ENCODE peak calls at places on chromosome 17, in five cellular contexts. W is fibroblast of lung, O is PC-9, N is tibial nerve, B is GM10248. V is an unnamed sample.

GRCh38 chr17:79926308-79927135 is 87.3 kb upstream of the CBX4 start:
- DNase-seq in W (no peak), O (no peak), N (no peak), B (no peak), V (no peak)

GRCh38 chr17:76335716-76336381 is 17.9 kb downstream of the PRPSAP1 start:
- DNase-seq in W (no peak), O (no peak), N (no peak), B (no peak), V (no peak)

GRCh38 chr17:1200440-1200839 is 20.7 kb upstream of the ABR start:
- DNase-seq in W (no peak), O (no peak), N (no peak), B (no peak), V (no peak)

GRCh38 chr17:27352481-27353460 is 58.9 kb downstream of the WSB1 start:
- DNase-seq in W (peak; percentile 54), O (no peak), N (no peak), B (no peak), V (no peak)

GRCh38 chr17:57782642-57783337 is 37.7 kb upstream of the CCDC182 start:
- DNase-seq in W (no peak), O (no peak), N (no peak), B (no peak), V (no peak)

GRCh38 chr17:57679906-57680695 is 65.0 kb downstream of the CCDC182 start:
- DNase-seq in W (no peak), O (no peak), N (no peak), B (no peak), V (no peak)

GRCh38 chr17:57577751-57578607 is 167.1 kb downstream of the CCDC182 start:
- DNase-seq in W (peak; percentile 84), O (no peak), N (peak; percentile 55), B (no peak), V (no peak)

GRCh38 chr17:60610481-60610880 is 10.5 kb downstream of the PPM1D start:
- DNase-seq in W (peak; percentile 72), O (no peak), N (no peak), B (no peak), V (no peak)

GRCh38 chr17:77076046-77076882 is 64.5 kb upstream of the SEC14L1 start:
- DNase-seq in W (no peak), O (no peak), N (no peak), B (no peak), V (no peak)

GRCh38 chr17:40530988-40531971 is 29.9 kb upstream of the TNS4 start:
- DNase-seq in W (no peak), O (no peak), N (no peak), B (peak; percentile 51), V (no peak)

GRCh38 chr17:58120195-58120822 is 27.9 kb upstream of the OR4D1 start:
- DNase-seq in W (peak; percentile 70), O (peak; percentile 24), N (peak; percentile 58), B (peak; percentile 47), V (peak; percentile 32)

GRCh38 chr17:68595496-68595895 is 5.7 kb downstream of the FAM20A start:
- DNase-seq in W (no peak), O (no peak), N (peak; percentile 67), B (no peak), V (no peak)

GRCh38 chr17:37500378-37500777 is 10.7 kb downstream of the DUSP14 start:
- DNase-seq in W (no peak), O (no peak), N (no peak), B (no peak), V (no peak)

GRCh38 chr17:35748323-35748960 is 4.6 kb downstream of the GAS2L2 start:
- DNase-seq in W (no peak), O (peak; percentile 53), N (no peak), B (no peak), V (no peak)

GRCh38 chr17:16994626-16995025 is 22.7 kb upstream of the TNFRSF13B start:
- DNase-seq in W (no peak), O (no peak), N (no peak), B (no peak), V (no peak)

GRCh38 chr17:71500761-71501555 is 619.9 kb upstream of the SOX9 start:
- DNase-seq in W (no peak), O (no peak), N (no peak), B (no peak), V (no peak)

GRCh38 chr17:1056761-1057160 is 59.8 kb downstream of the TIMM22 start:
- DNase-seq in W (no peak), O (no peak), N (no peak), B (no peak), V (no peak)

GRCh38 chr17:59056857-59057256 is 49.8 kb downstream of the TRIM37 start:
- DNase-seq in W (no peak), O (no peak), N (no peak), B (no peak), V (no peak)

GRCh38 chr17:4709794-4710692 is at the start of gene ARRB2:
- DNase-seq in W (peak; percentile 98), O (peak; percentile 99), N (peak; percentile 90), B (peak; percentile 98), V (peak; percentile 87)

GRCh38 chr17:17971431-17972125 is 622 bp downstream of the TOM1L2 start:
- DNase-seq in W (no peak), O (peak; percentile 63), N (peak; percentile 13), B (no peak), V (no peak)

GRCh38 chr17:6815775-6816174 is 15.8 kb downstream of the TEKT1 start:
- DNase-seq in W (no peak), O (no peak), N (no peak), B (no peak), V (no peak)

GRCh38 chr17:79042421-79043190 is 18.6 kb downstream of the C1QTNF1 start:
- DNase-seq in W (peak; percentile 62), O (peak; percentile 76), N (peak; percentile 74), B (peak; percentile 68), V (no peak)

GRCh38 chr17:8630227-8630801 is at the start of gene MYH10:
- DNase-seq in W (no peak), O (no peak), N (no peak), B (no peak), V (no peak)

GRCh38 chr17:1484060-1484535 is 8.4 kb downstream of the MYO1C start:
- DNase-seq in W (no peak), O (no peak), N (no peak), B (no peak), V (no peak)

GRCh38 chr17:65092262-65092661 is 35.7 kb upstream of the GNA13 start:
- DNase-seq in W (peak; percentile 28), O (no peak), N (no peak), B (no peak), V (no peak)

GRCh38 chr17:54867634-54868033 is 33.0 kb upstream of the TOM1L1 start:
- DNase-seq in W (no peak), O (no peak), N (no peak), B (no peak), V (no peak)

GRCh38 chr17:40122944-40123810 is 1.4 kb downstream of the MSL1 start:
- DNase-seq in W (peak; percentile 45), O (peak; percentile 40), N (peak; percentile 26), B (peak; percentile 66), V (no peak)

GRCh38 chr17:4948997-4949320 is 629 bp upstream of the PFN1 start:
- DNase-seq in W (peak; percentile 89), O (peak; percentile 92), N (no peak), B (peak; percentile 86), V (no peak)

DNA sequence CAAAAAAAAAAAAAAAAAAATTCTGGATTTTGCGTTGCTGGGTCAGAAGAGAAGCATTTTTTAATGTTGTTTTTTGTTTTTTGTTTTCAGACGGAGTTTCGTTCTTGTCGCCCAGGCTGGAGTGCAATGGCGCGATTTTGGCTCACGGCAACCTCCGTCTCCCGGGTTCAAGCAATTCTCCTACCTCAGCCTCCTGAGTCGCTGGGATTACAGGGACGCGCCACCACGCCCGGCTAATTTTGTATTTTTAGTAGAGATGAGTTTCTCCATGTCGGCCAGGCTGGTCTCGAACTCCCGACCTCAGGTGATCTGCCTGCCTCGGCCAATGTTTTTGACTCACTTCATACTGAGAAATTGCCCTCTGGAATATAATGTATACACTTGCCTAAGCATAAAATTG is 11.0 kb upstream of the PAFAH1B1 start:
- DNase-seq in W (no peak), O (no peak), N (no peak), B (no peak), V (no peak)
- TF ChIP-seq CTCF in W (no peak), O (no peak), N (no peak), B (no peak), V (no peak)

GRCh38 chr17:63435681-63436522 is 10.2 kb downstream of the CYB561 start:
- DNase-seq in W (no peak), O (peak; percentile 51), N (no peak), B (no peak), V (no peak)
- TF ChIP-seq CTCF in W (no peak), O (no peak), N (no peak), B (no peak), V (no peak)

GRCh38 chr17:74137416-74137815 is 66.1 kb upstream of the RPL38 start:
- DNase-seq in W (no peak), O (no peak), N (no peak), B (no peak), V (no peak)

GRCh38 chr17:74135391-74136167 is 67.9 kb upstream of the RPL38 start:
- DNase-seq in W (no peak), O (no peak), N (no peak), B (no peak), V (no peak)

GRCh38 chr17:74132354-74132753 is 71.1 kb upstream of the RPL38 start:
- DNase-seq in W (no peak), O (peak; percentile 3), N (no peak), B (no peak), V (no peak)

GRCh38 chr17:74133726-74134125 is 69.8 kb upstream of the RPL38 start:
- DNase-seq in W (no peak), O (no peak), N (no peak), B (no peak), V (no peak)

DNA sequence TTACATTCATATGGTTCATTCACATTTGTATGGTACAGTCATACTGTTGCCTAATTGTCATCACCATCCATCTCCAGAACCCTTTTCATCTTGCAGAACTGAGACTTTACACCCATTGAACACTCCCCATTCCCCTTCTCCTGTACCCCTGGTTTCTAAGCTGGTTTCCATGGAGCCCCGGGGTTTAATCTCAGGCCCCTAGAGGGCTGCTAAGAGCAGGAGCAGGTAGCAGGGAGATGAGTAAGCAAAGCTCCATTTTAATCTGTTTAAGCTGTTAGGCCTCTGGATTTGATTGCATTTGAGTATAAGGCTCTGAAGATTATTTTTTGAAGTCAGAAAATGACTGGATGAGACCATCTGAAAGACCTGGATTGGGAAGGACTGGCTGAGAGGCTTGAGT is 68.5 kb upstream of the RPL38 start:
- DNase-seq in W (no peak), O (no peak), N (no peak), B (no peak), V (no peak)
- TF ChIP-seq CTCF in W (no peak), O (no peak), N (no peak), B (no peak), V (no peak)

GRCh38 chr17:48081858-48082257 is 19.4 kb downstream of the CBX1 start:
- DNase-seq in W (no peak), O (no peak), N (no peak), B (no peak), V (no peak)

GRCh38 chr17:48084932-48085331 is 16.3 kb downstream of the CBX1 start:
- DNase-seq in W (no peak), O (no peak), N (no peak), B (no peak), V (no peak)
- TF ChIP-seq CTCF in W (no peak), O (no peak), N (no peak), B (no peak), V (no peak)

DNA sequence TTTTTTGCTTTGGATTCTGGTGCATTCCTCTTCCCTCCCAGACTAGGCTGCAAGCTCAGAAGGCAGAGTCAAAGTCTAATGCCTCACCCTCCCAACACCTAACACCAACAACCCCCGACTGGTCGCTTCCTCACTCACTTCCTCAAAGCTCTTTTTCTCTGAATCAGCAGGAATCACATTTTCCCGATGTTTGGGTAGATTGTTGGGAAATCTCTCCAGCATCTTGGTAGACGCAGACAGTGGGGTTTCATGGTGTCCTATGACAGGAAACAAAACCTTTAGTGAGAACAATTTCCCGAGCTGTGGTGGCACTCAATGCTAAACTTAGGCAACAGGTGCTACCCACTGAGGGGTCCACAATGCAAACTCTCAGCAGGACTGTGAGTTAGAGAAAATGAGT is 39.9 kb upstream of the ICAM2 start:
- DNase-seq in W (no peak), O (no peak), N (no peak), B (no peak), V (no peak)
- TF ChIP-seq CTCF in W (no peak), O (no peak), N (no peak), B (no peak), V (no peak)